ENCODE peak calls at places on chromosomes 16 and 17, in seven cellular contexts. Y is A549, O is Peyer's patch, W is prostate gland, L is breast epithelium, N is heart left ventricle, G is adrenal gland. Q is an unnamed sample.

GRCh38 chr17:2396192-2396567 is 4.7 kb downstream of the MNT start:
- DNase-seq in Y (no peak), O (no peak), W (no peak), L (no peak), N (no peak), G (no peak), Q (no peak)

GRCh38 chr16:85625485-85626117 is 12.5 kb downstream of the GSE1 start:
- DNase-seq in Y (no peak), O (no peak), W (no peak), L (no peak), N (no peak), G (no peak), Q (no peak)

GRCh38 chr16:3459401-3460090 is 16.1 kb downstream of the NAA60 start:
- DNase-seq in Y (no peak), O (no peak), W (no peak), L (no peak), N (no peak), G (no peak), Q (no peak)

GRCh38 chr17:74870512-74870911 is 2.3 kb downstream of the FDXR start:
- DNase-seq in Y (no peak), O (no peak), W (no peak), L (no peak), N (no peak), G (peak), Q (no peak)

GRCh38 chr16:21611178-21611545 is 11.8 kb downstream of the METTL9 start:
- DNase-seq in Y (no peak), O (no peak), W (no peak), L (no peak), N (no peak), G (no peak), Q (no peak)

GRCh38 chr17:3773966-3774365 is 27.0 kb downstream of the ITGAE start:
- DNase-seq in Y (no peak), O (no peak), W (no peak), L (no peak), N (no peak), G (no peak), Q (no peak)

GRCh38 chr17:67246648-67247415 is 1.8 kb upstream of the HELZ start:
- DNase-seq in Y (peak), O (peak), W (peak), L (peak), N (no peak), G (peak), Q (peak)

GRCh38 chr16:87945351-87946042 is 5.7 kb upstream of the BANP start:
- DNase-seq in Y (peak), O (peak), W (peak), L (peak), N (peak), G (peak), Q (peak)

GRCh38 chr17:17354560-17355357 is 51.6 kb downstream of the NT5M start:
- DNase-seq in Y (peak), O (peak), W (peak), L (peak), N (peak), G (peak), Q (peak)

GRCh38 chr16:30395155-30395991 is at the start of gene ZNF48:
- DNase-seq in Y (peak), O (peak), W (peak), L (peak), N (peak), G (peak), Q (peak)

GRCh38 chr16:60107920-60108319 is 1373.8 kb upstream of the GOT2 start:
- DNase-seq in Y (no peak), O (no peak), W (no peak), L (no peak), N (no peak), G (no peak), Q (no peak)

GRCh38 chr16:8639694-8640093 is 18.2 kb downstream of the METTL22 start:
- DNase-seq in Y (no peak), O (no peak), W (no peak), L (no peak), N (no peak), G (no peak), Q (no peak)
- TF ChIP-seq POLR2A in Y (no peak), O (no peak), W (no peak), L (no peak), N (no peak), G (no peak), Q (no peak)

GRCh38 chr17:64614266-64615011 is 47.7 kb downstream of the SMURF2 start:
- DNase-seq in Y (no peak), O (no peak), W (no peak), L (no peak), N (no peak), G (no peak), Q (no peak)
- TF ChIP-seq CTCF in Y (no peak), O (no peak), W (no peak), L (no peak), N (no peak), G (no peak), Q (no peak)

GRCh38 chr17:77096570-77097214 is 44.1 kb upstream of the SEC14L1 start:
- DNase-seq in Y (peak), O (no peak), W (peak), L (no peak), N (peak), G (peak), Q (peak)

GRCh38 chr17:77100009-77100408 is 40.8 kb upstream of the SEC14L1 start:
- DNase-seq in Y (no peak), O (peak), W (no peak), L (no peak), N (peak), G (peak), Q (no peak)

GRCh38 chr17:77101521-77102410 is 39.0 kb upstream of the SEC14L1 start:
- DNase-seq in Y (no peak), O (no peak), W (no peak), L (no peak), N (no peak), G (no peak), Q (no peak)

GRCh38 chr17:77097772-77098171 is 43.0 kb upstream of the SEC14L1 start:
- DNase-seq in Y (no peak), O (no peak), W (no peak), L (no peak), N (no peak), G (no peak), Q (no peak)

GRCh38 chr17:77098884-77099545 is 41.8 kb upstream of the SEC14L1 start:
- DNase-seq in Y (no peak), O (no peak), W (peak), L (peak), N (no peak), G (peak), Q (peak)
- H3K27ac ChIP-seq in Y (no peak), O (peak), W (peak), L (peak), N (peak), G (peak), Q (peak)

GRCh38 chr17:43877451-43878155 is 29.7 kb downstream of the MPP2 start:
- DNase-seq in Y (no peak), O (no peak), W (no peak), L (no peak), N (no peak), G (no peak), Q (no peak)

GRCh38 chr17:43877031-43877430 is 30.1 kb downstream of the CD300LG start:
- DNase-seq in Y (no peak), O (no peak), W (no peak), L (no peak), N (no peak), G (no peak), Q (no peak)

GRCh38 chr17:43873815-43874214 is 26.8 kb downstream of the CD300LG start:
- DNase-seq in Y (no peak), O (no peak), W (no peak), L (no peak), N (no peak), G (no peak), Q (no peak)

GRCh38 chr17:43874293-43874692 is 27.3 kb downstream of the CD300LG start:
- DNase-seq in Y (no peak), O (no peak), W (no peak), L (no peak), N (peak), G (no peak), Q (peak)

DNA sequence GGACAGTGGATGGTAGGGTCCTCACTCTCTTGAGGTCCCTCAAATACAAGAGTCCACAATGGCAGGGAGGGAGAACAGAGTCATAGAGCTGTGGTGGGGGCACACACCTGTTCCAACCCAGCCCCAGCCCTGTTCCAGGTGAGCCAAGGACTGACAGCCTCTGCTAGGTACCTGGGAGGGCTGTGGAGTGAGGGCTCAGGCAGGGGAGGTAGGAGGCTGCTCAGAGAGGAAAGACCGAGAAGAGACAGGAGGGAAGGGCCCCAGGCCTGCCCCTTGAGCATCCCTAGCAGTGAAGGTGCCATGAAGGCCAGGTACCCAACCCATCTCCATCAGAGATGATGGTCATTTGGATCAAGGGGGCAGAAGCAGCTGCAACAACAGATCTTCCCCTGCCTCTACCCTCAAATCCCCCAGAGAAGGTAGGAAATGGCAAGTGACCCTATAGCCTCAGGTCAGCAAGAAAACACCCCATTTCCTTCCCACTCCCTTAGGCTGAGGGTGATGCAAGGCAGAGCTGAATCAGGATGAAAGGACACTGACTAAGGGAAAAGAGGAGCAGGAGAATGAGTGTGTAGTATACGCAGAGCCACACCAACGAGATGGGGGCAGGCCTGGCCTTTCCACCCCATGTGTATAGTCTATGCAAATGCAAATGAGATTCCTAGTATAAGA is 28.6 kb downstream of the CD300LG start:
- DNase-seq in Y (no peak), O (no peak), W (no peak), L (no peak), N (no peak), G (no peak), Q (no peak)
- TF ChIP-seq POLR2A in Y (no peak), O (no peak), W (no peak), L (no peak), N (no peak), G (no peak), Q (no peak)

GRCh38 chr16:24255446-24256352 is at the start of gene CACNG3:
- DNase-seq in Y (peak), O (no peak), W (peak), L (no peak), N (peak), G (peak), Q (peak)

GRCh38 chr16:24257965-24258364 is 1.8 kb downstream of the CACNG3 start:
- DNase-seq in Y (peak), O (no peak), W (no peak), L (no peak), N (no peak), G (no peak), Q (no peak)

GRCh38 chr16:24253192-24253591 is 2.9 kb upstream of the CACNG3 start:
- DNase-seq in Y (peak), O (peak), W (no peak), L (no peak), N (peak), G (peak), Q (peak)
- TF ChIP-seq CTCF in Y (peak), O (peak), W (peak), L (peak), N (peak), G (peak), Q (peak)

DNA sequence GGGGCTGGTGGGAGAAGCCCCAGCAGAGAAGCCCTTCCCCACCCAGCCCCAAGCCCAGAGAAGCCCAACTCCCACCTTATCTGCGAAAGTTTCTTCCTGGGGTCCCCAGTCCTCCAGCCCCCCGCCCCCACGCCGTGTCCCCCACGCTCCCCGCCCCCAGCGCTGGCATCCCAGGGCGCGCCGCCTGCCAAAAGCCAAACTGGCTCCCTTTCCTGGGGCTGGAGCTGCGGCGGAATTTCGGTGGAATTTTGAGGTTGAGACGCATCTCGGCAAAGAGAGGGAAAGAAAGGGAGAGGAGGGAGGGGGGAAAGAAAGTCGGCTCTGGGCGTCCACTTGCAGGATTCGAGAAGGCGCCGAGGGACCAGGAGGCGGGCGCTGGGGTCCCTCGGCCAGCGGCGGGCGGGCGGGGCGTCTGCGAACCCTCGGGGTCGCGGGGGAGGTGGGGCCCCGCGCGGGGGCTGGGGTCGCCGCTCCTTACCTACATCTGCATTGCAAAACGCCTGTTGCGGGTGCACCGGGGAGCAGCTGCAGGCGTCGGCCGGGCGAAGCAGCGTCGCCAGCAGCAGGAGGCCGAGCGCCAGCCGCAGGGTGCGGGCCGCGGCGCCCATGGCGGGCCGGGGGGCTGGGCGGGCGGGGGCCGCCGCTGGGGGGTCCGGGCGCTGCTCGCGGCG is 571 bp downstream of the TIMP2 start:
- DNase-seq in Y (no peak), O (no peak), W (no peak), L (peak), N (no peak), G (no peak), Q (peak)
- H3K27ac ChIP-seq in Y (peak), O (peak), W (peak), L (peak), N (peak), G (peak), Q (peak)

DNA sequence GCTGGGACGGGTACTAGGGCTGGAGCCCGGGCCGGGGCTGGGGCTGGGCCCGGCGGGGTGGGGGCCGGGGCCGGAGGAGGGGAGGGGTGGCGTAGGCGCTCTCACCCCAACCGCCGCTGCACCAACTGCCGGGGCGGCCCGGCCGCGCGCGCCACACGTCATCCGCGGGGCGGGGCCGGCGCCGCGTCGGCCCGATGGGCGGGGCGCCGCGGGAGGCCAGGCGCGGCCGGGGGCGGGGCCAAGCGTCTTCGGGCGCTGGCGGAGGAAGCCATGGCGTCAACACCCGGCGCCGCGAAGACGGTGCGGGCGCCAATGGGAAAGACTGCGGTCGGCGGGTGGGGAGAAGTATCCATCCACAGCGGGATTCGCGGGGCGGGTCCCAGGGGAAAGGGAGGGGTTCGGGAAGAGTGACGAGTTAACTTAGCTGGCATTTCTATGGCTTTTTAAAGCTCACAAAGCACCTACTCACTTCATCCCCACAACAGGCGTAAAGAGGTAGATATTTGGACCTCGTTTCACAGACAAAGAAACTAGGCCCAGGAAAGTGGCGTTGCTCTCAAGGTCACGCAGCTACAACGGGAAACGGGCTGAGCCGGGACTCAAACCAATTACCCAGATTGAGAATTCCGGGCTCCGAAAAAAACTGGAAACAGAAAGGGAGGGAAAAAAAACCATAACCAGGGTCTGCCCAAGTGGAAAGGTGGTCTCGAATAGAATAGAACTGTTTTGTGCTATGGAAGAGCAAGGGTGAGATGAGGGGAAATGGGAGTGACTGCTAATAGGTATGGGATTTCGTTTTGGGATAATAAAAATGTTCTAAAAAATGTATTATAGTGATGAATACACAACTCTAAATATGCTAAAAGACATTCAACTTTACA is at the start of gene SPAG9:
- DNase-seq in Y (peak), O (peak), W (peak), L (peak), N (peak), G (peak), Q (peak)
- TF ChIP-seq POLR2A in Y (peak), O (peak), W (peak), L (peak), N (peak), G (peak), Q (no peak)

GRCh38 chr17:9115446-9116265 is 94.3 kb downstream of the NTN1 start:
- DNase-seq in Y (peak), O (no peak), W (peak), L (no peak), N (peak), G (peak), Q (peak)
- TF ChIP-seq CTCF in Y (peak), O (peak), W (peak), L (peak), N (peak), G (no peak), Q (peak)

DNA sequence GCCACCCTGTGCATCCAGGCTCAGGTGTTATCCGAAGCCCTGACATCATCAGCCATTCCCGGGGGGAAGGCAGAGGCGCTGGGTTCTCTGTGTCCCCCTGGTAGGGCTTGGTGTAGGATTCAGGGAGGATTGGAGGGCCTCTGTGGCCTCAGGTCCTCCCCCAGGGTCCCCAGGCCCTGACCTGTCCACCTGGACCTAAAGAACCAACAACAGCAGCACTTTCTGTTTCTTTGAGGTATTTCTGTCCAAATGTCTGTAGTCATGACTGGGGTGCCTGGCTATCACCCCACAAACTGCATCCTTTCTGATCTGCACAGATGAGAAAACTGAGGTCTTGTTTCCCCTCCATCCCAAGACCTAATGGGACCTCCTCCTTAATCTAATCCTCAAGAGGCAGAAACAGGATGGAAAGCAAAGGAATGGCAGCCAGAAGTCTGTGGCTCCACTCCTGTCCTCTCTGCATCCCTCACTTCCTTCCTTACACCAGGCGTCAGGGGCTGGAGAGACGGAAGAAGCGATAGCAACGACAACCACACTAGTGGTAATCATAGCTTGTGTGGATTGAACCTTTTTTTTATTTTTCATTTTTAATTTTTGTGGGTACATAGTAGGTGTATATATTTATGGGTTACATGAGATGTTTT is 11.8 kb downstream of the NLRC5 start:
- DNase-seq in Y (no peak), O (no peak), W (no peak), L (no peak), N (no peak), G (no peak), Q (no peak)
- H3K27ac ChIP-seq in Y (no peak), O (peak), W (no peak), L (peak), N (peak), G (no peak), Q (no peak)

DNA sequence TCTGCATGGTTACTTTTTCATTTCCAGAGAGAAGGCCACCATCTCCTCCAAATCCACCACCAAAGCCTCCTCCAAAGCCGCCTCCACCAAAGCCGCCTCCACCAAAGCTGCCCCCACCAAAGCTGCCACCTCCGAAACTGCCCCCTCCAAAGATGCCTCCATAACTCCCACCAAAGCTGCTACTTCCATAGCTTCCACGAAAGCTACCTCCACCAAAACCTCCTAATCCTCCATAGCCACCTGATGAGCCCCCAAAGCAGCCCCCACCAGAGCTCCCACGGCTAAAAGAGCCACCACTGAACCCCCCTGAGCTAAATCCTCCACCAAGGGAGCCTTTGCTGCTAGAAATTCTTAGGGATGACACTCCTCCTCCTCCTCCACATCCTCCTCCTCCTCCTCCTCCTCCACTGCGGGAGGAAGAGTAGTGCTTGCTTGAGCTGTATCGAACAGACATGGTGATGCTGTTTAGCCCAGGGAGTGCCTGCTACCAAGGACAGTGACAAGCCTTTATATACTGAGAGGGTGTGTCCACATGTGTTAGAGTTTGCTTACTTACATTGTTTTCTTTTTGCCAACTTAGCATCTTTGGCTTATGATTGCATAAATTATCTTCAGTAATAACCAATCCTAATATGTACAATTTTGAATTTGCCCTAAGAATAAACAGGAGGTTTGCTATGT is at the start of gene KRT10:
- DNase-seq in Y (no peak), O (no peak), W (no peak), L (no peak), N (no peak), G (no peak), Q (no peak)
- TF ChIP-seq POLR2A in Y (no peak), O (no peak), W (no peak), L (no peak), N (no peak), G (no peak), Q (no peak)

Q was measured in body of pancreas.